ENCODE peak calls at places on chromosomes 2 and 18, in nine cellular contexts. One of them, this sample, is unnamed.

GRCh38 chr2:224042191-224042696 is 3.2 kb upstream of the SERPINE2 start:
- DNase-seq in tibial nerve: no peak
- DNase-seq in AG04450: no peak
- DNase-seq in fibroblast of lung: peak
- DNase-seq in psoas muscle: no peak
- DNase-seq in CD8-positive, alpha-beta T cell: no peak
- DNase-seq in astrocyte of the cerebellum: no peak
- DNase-seq in HFF-Myc: no peak
- DNase-seq in cardiac muscle cell: peak
- DNase-seq in this sample: no peak

GRCh38 chr2:69305712-69306611 is 81.1 kb downstream of the GFPT1 start:
- DNase-seq in tibial nerve: no peak
- DNase-seq in AG04450: no peak
- DNase-seq in fibroblast of lung: peak
- DNase-seq in psoas muscle: no peak
- DNase-seq in CD8-positive, alpha-beta T cell: no peak
- DNase-seq in astrocyte of the cerebellum: no peak
- DNase-seq in HFF-Myc: no peak
- DNase-seq in cardiac muscle cell: peak
- DNase-seq in this sample: no peak

GRCh38 chr2:198596985-198597384 is 792.6 kb downstream of the PLCL1 start:
- DNase-seq in tibial nerve: no peak
- DNase-seq in AG04450: no peak
- DNase-seq in fibroblast of lung: no peak
- DNase-seq in psoas muscle: no peak
- DNase-seq in CD8-positive, alpha-beta T cell: no peak
- DNase-seq in astrocyte of the cerebellum: no peak
- DNase-seq in HFF-Myc: no peak
- DNase-seq in cardiac muscle cell: no peak
- DNase-seq in this sample: no peak

GRCh38 chr2:32947484-32948143 is 861 bp downstream of the LTBP1 start:
- DNase-seq in tibial nerve: no peak
- DNase-seq in AG04450: no peak
- DNase-seq in fibroblast of lung: peak
- DNase-seq in psoas muscle: peak
- DNase-seq in CD8-positive, alpha-beta T cell: no peak
- DNase-seq in astrocyte of the cerebellum: peak
- DNase-seq in HFF-Myc: no peak
- DNase-seq in cardiac muscle cell: peak
- DNase-seq in this sample: no peak

GRCh38 chr2:31563273-31563839 is 17.4 kb downstream of the SRD5A2 start:
- DNase-seq in tibial nerve: no peak
- DNase-seq in AG04450: no peak
- DNase-seq in fibroblast of lung: no peak
- DNase-seq in psoas muscle: no peak
- DNase-seq in CD8-positive, alpha-beta T cell: no peak
- DNase-seq in astrocyte of the cerebellum: no peak
- DNase-seq in HFF-Myc: no peak
- DNase-seq in cardiac muscle cell: no peak
- DNase-seq in this sample: no peak

GRCh38 chr2:175676813-175677212 is 325.3 kb downstream of the LNPK start:
- DNase-seq in tibial nerve: no peak
- DNase-seq in AG04450: no peak
- DNase-seq in fibroblast of lung: no peak
- DNase-seq in psoas muscle: no peak
- DNase-seq in CD8-positive, alpha-beta T cell: no peak
- DNase-seq in astrocyte of the cerebellum: no peak
- DNase-seq in HFF-Myc: no peak
- DNase-seq in cardiac muscle cell: no peak
- DNase-seq in this sample: no peak

GRCh38 chr18:50829644-50830043 is 9.8 kb upstream of the MRO start:
- DNase-seq in tibial nerve: no peak
- DNase-seq in AG04450: no peak
- DNase-seq in fibroblast of lung: no peak
- DNase-seq in psoas muscle: no peak
- DNase-seq in CD8-positive, alpha-beta T cell: no peak
- DNase-seq in astrocyte of the cerebellum: no peak
- DNase-seq in HFF-Myc: no peak
- DNase-seq in cardiac muscle cell: no peak
- DNase-seq in this sample: no peak

GRCh38 chr2:120344214-120344990 is 1.5 kb upstream of the INHBB start:
- DNase-seq in tibial nerve: no peak
- DNase-seq in AG04450: no peak
- DNase-seq in fibroblast of lung: peak
- DNase-seq in psoas muscle: peak
- DNase-seq in CD8-positive, alpha-beta T cell: no peak
- DNase-seq in astrocyte of the cerebellum: no peak
- DNase-seq in HFF-Myc: no peak
- DNase-seq in cardiac muscle cell: peak
- DNase-seq in this sample: no peak

DNA sequence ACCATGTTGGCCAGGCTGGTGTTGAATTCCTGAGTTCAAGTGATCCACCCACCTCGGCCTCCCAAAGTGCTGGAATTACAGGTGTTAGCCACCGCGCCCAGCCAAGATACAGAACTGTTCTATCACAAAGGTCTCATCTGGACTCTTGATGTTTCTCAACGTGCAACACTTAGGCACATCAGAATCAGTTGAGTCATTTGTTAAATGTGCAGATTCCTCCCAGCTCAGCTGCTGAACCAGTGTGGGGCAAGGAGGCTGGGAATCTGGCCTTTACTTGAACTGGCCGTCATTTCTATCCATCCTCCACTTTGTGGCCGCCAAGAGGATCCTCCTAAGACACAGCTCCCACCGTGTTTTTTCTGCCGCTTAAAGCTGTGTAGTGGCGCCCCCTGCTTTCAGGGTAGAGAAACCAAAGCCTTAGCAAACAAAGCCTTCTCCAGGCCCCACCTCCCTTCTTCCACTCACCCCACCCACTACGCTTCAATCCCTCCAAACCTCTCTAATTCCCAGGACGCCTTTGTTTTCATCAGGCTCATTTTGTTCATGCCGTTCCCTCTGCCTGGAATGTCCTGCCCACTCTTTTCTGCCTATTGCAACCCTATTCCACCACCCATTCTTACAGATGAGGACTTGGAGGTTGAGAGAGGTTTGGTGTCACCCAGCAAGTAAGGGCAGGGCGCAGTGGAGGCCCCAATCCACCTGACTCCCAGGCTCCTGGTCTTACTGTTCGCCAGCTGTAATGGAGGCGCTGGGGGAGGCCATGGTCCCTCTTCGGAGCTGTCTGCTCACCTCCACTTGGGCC is 776 bp upstream of the SPEG start:
- DNase-seq in tibial nerve: no peak
- DNase-seq in AG04450: no peak
- DNase-seq in fibroblast of lung: peak
- DNase-seq in psoas muscle: peak
- DNase-seq in CD8-positive, alpha-beta T cell: no peak
- DNase-seq in astrocyte of the cerebellum: no peak
- DNase-seq in HFF-Myc: no peak
- DNase-seq in cardiac muscle cell: peak
- DNase-seq in this sample: no peak
- TF ChIP-seq CTCF in tibial nerve: no peak
- TF ChIP-seq CTCF in AG04450: peak
- TF ChIP-seq CTCF in fibroblast of lung: peak
- TF ChIP-seq CTCF in psoas muscle: peak
- TF ChIP-seq CTCF in CD8-positive, alpha-beta T cell: no peak
- TF ChIP-seq CTCF in astrocyte of the cerebellum: peak
- TF ChIP-seq CTCF in HFF-Myc: peak
- TF ChIP-seq CTCF in cardiac muscle cell: peak
- TF ChIP-seq CTCF in this sample: peak

GRCh38 chr18:9333441-9334350 is 877 bp upstream of the TWSG1 start:
- DNase-seq in tibial nerve: no peak
- DNase-seq in AG04450: no peak
- DNase-seq in fibroblast of lung: no peak
- DNase-seq in psoas muscle: peak
- DNase-seq in CD8-positive, alpha-beta T cell: peak
- DNase-seq in astrocyte of the cerebellum: peak
- DNase-seq in HFF-Myc: no peak
- DNase-seq in cardiac muscle cell: no peak
- DNase-seq in this sample: no peak
- TF ChIP-seq CTCF in tibial nerve: no peak
- TF ChIP-seq CTCF in AG04450: no peak
- TF ChIP-seq CTCF in fibroblast of lung: no peak
- TF ChIP-seq CTCF in psoas muscle: no peak
- TF ChIP-seq CTCF in CD8-positive, alpha-beta T cell: no peak
- TF ChIP-seq CTCF in astrocyte of the cerebellum: no peak
- TF ChIP-seq CTCF in HFF-Myc: no peak
- TF ChIP-seq CTCF in cardiac muscle cell: no peak
- TF ChIP-seq CTCF in this sample: peak

GRCh38 chr2:128040166-128040771 is 12.4 kb upstream of the SAP130 start:
- DNase-seq in tibial nerve: no peak
- DNase-seq in AG04450: no peak
- DNase-seq in fibroblast of lung: no peak
- DNase-seq in psoas muscle: no peak
- DNase-seq in CD8-positive, alpha-beta T cell: no peak
- DNase-seq in astrocyte of the cerebellum: no peak
- DNase-seq in HFF-Myc: no peak
- DNase-seq in cardiac muscle cell: no peak
- DNase-seq in this sample: no peak

GRCh38 chr2:128039535-128039934 is 11.7 kb upstream of the SAP130 start:
- DNase-seq in tibial nerve: no peak
- DNase-seq in AG04450: no peak
- DNase-seq in fibroblast of lung: no peak
- DNase-seq in psoas muscle: no peak
- DNase-seq in CD8-positive, alpha-beta T cell: no peak
- DNase-seq in astrocyte of the cerebellum: no peak
- DNase-seq in HFF-Myc: no peak
- DNase-seq in cardiac muscle cell: no peak
- DNase-seq in this sample: no peak

GRCh38 chr2:128036748-128037607 is 9.1 kb upstream of the SAP130 start:
- DNase-seq in tibial nerve: no peak
- DNase-seq in AG04450: no peak
- DNase-seq in fibroblast of lung: no peak
- DNase-seq in psoas muscle: no peak
- DNase-seq in CD8-positive, alpha-beta T cell: no peak
- DNase-seq in astrocyte of the cerebellum: no peak
- DNase-seq in HFF-Myc: no peak
- DNase-seq in cardiac muscle cell: no peak
- DNase-seq in this sample: no peak

GRCh38 chr2:128041561-128041960 is 13.7 kb upstream of the SAP130 start:
- DNase-seq in tibial nerve: no peak
- DNase-seq in AG04450: no peak
- DNase-seq in fibroblast of lung: no peak
- DNase-seq in psoas muscle: no peak
- DNase-seq in CD8-positive, alpha-beta T cell: no peak
- DNase-seq in astrocyte of the cerebellum: no peak
- DNase-seq in HFF-Myc: no peak
- DNase-seq in cardiac muscle cell: no peak
- DNase-seq in this sample: no peak

DNA sequence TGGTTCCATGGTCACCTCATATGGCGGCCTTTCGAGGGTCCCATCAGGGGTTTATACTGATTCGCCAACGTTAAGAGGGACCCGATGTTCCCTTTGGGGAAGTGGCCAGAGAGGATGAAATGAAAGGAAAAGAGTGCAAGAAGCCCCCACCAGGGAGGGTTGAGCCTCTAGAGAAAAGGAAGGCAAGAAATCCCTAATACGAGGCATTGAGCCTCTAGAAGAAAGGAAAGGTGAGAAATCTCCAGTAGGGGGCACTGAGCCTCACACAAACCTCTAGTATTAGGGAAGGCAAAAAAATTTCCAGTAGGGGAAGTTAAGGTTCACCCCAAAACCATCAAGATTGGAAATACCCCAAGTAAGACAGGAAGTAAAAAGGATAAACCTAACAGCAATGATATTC is 9.8 kb upstream of the SAP130 start:
- DNase-seq in tibial nerve: no peak
- DNase-seq in AG04450: no peak
- DNase-seq in fibroblast of lung: no peak
- DNase-seq in psoas muscle: no peak
- DNase-seq in CD8-positive, alpha-beta T cell: no peak
- DNase-seq in astrocyte of the cerebellum: no peak
- DNase-seq in HFF-Myc: no peak
- DNase-seq in cardiac muscle cell: no peak
- DNase-seq in this sample: no peak
- TF ChIP-seq CTCF in tibial nerve: no peak
- TF ChIP-seq CTCF in AG04450: no peak
- TF ChIP-seq CTCF in fibroblast of lung: no peak
- TF ChIP-seq CTCF in psoas muscle: no peak
- TF ChIP-seq CTCF in CD8-positive, alpha-beta T cell: no peak
- TF ChIP-seq CTCF in astrocyte of the cerebellum: no peak
- TF ChIP-seq CTCF in HFF-Myc: no peak
- TF ChIP-seq CTCF in cardiac muscle cell: no peak
- TF ChIP-seq CTCF in this sample: no peak

GRCh38 chr2:102703748-102704147 is 58.1 kb upstream of the TMEM182 start:
- DNase-seq in tibial nerve: no peak
- DNase-seq in AG04450: no peak
- DNase-seq in fibroblast of lung: peak
- DNase-seq in psoas muscle: no peak
- DNase-seq in CD8-positive, alpha-beta T cell: no peak
- DNase-seq in astrocyte of the cerebellum: no peak
- DNase-seq in HFF-Myc: no peak
- DNase-seq in cardiac muscle cell: peak
- DNase-seq in this sample: no peak
- TF ChIP-seq CTCF in tibial nerve: no peak
- TF ChIP-seq CTCF in AG04450: peak
- TF ChIP-seq CTCF in fibroblast of lung: peak
- TF ChIP-seq CTCF in psoas muscle: peak
- TF ChIP-seq CTCF in CD8-positive, alpha-beta T cell: no peak
- TF ChIP-seq CTCF in astrocyte of the cerebellum: peak
- TF ChIP-seq CTCF in HFF-Myc: no peak
- TF ChIP-seq CTCF in cardiac muscle cell: peak
- TF ChIP-seq CTCF in this sample: peak

GRCh38 chr2:201071305-201072200 is at the start of the genes HYCC2 and NDUFB3:
- DNase-seq in tibial nerve: peak
- DNase-seq in AG04450: peak
- DNase-seq in fibroblast of lung: peak
- DNase-seq in psoas muscle: peak
- DNase-seq in CD8-positive, alpha-beta T cell: peak
- DNase-seq in astrocyte of the cerebellum: peak
- DNase-seq in HFF-Myc: peak
- DNase-seq in cardiac muscle cell: peak
- DNase-seq in this sample: peak
- TF ChIP-seq CTCF in tibial nerve: peak
- TF ChIP-seq CTCF in AG04450: peak
- TF ChIP-seq CTCF in fibroblast of lung: peak
- TF ChIP-seq CTCF in psoas muscle: peak
- TF ChIP-seq CTCF in CD8-positive, alpha-beta T cell: peak
- TF ChIP-seq CTCF in astrocyte of the cerebellum: peak
- TF ChIP-seq CTCF in HFF-Myc: peak
- TF ChIP-seq CTCF in cardiac muscle cell: peak
- TF ChIP-seq CTCF in this sample: peak

DNA sequence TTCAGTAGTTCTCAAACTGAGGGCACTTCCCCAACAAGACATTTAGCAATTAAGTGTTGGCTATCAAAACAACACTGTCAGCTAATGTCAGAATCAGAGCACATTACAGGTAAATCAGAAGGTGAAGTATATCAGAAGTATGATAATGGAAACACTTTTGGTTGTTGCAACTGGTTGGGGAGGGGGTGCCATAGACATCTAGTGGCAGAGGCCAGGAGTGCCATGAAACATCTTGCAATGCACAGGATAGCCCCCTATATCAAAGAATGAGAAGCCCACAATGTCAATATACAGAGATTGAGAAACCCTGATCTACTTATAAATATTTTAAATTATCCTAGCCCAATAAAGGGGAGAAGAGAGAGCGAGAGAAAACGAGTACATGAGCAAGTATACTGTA is 4.9 kb upstream of the XPO1 start:
- DNase-seq in tibial nerve: no peak
- DNase-seq in AG04450: no peak
- DNase-seq in fibroblast of lung: no peak
- DNase-seq in psoas muscle: no peak
- DNase-seq in CD8-positive, alpha-beta T cell: no peak
- DNase-seq in astrocyte of the cerebellum: no peak
- DNase-seq in HFF-Myc: no peak
- DNase-seq in cardiac muscle cell: no peak
- DNase-seq in this sample: no peak
- TF ChIP-seq CTCF in tibial nerve: no peak
- TF ChIP-seq CTCF in AG04450: no peak
- TF ChIP-seq CTCF in fibroblast of lung: no peak
- TF ChIP-seq CTCF in psoas muscle: no peak
- TF ChIP-seq CTCF in CD8-positive, alpha-beta T cell: no peak
- TF ChIP-seq CTCF in astrocyte of the cerebellum: peak
- TF ChIP-seq CTCF in HFF-Myc: no peak
- TF ChIP-seq CTCF in cardiac muscle cell: no peak
- TF ChIP-seq CTCF in this sample: no peak

This sample was measured in AG09319.